ENCODE peak calls at places on chromosomes 2 and 18, in seven cellular contexts. One of them, this sample, is unnamed.

GRCh38 chr18:79490593-79491551 is 95.1 kb downstream of the NFATC1 start:
- DNase-seq in stimulated activated CD8-positive, alpha-beta memory T cell treated with anti-CD3 and anti-CD28 coated beads, Interleukin-15, amount 100 ng/mL, for 24 hours: no peak
- DNase-seq in activated CD8-positive, alpha-beta T cell treated with anti-CD3 and anti-CD28 coated beads for 36 hours: no peak
- DNase-seq in ELR: no peak
- DNase-seq in endothelial cell: no peak
- DNase-seq in T-helper 2 cell: no peak
- DNase-seq in stimulated activated CD4-positive, alpha-beta T cell treated with anti-CD3 and anti-CD28 coated beads, Interleukin-15, amount 100 ng/mL, for 1 hour: no peak
- DNase-seq in this sample: no peak

GRCh38 chr18:61917870-61918269 is 25.1 kb upstream of the RNF152 start:
- DNase-seq in stimulated activated CD8-positive, alpha-beta memory T cell treated with anti-CD3 and anti-CD28 coated beads, Interleukin-15, amount 100 ng/mL, for 24 hours: no peak
- DNase-seq in activated CD8-positive, alpha-beta T cell treated with anti-CD3 and anti-CD28 coated beads for 36 hours: no peak
- DNase-seq in ELR: no peak
- DNase-seq in endothelial cell: no peak
- DNase-seq in T-helper 2 cell: no peak
- DNase-seq in stimulated activated CD4-positive, alpha-beta T cell treated with anti-CD3 and anti-CD28 coated beads, Interleukin-15, amount 100 ng/mL, for 1 hour: no peak
- DNase-seq in this sample: no peak

GRCh38 chr18:62396381-62396780 is 71.3 kb downstream of the TNFRSF11A start:
- DNase-seq in stimulated activated CD8-positive, alpha-beta memory T cell treated with anti-CD3 and anti-CD28 coated beads, Interleukin-15, amount 100 ng/mL, for 24 hours: no peak
- DNase-seq in activated CD8-positive, alpha-beta T cell treated with anti-CD3 and anti-CD28 coated beads for 36 hours: peak
- DNase-seq in ELR: peak
- DNase-seq in endothelial cell: no peak
- DNase-seq in T-helper 2 cell: no peak
- DNase-seq in stimulated activated CD4-positive, alpha-beta T cell treated with anti-CD3 and anti-CD28 coated beads, Interleukin-15, amount 100 ng/mL, for 1 hour: no peak
- DNase-seq in this sample: no peak

GRCh38 chr2:27973592-27973991 is 83.1 kb downstream of the BABAM2 start:
- DNase-seq in stimulated activated CD8-positive, alpha-beta memory T cell treated with anti-CD3 and anti-CD28 coated beads, Interleukin-15, amount 100 ng/mL, for 24 hours: no peak
- DNase-seq in activated CD8-positive, alpha-beta T cell treated with anti-CD3 and anti-CD28 coated beads for 36 hours: no peak
- DNase-seq in ELR: peak
- DNase-seq in endothelial cell: no peak
- DNase-seq in T-helper 2 cell: no peak
- DNase-seq in stimulated activated CD4-positive, alpha-beta T cell treated with anti-CD3 and anti-CD28 coated beads, Interleukin-15, amount 100 ng/mL, for 1 hour: no peak
- DNase-seq in this sample: peak

GRCh38 chr2:189113963-189114362 is 65.6 kb downstream of the COL5A2 start:
- DNase-seq in stimulated activated CD8-positive, alpha-beta memory T cell treated with anti-CD3 and anti-CD28 coated beads, Interleukin-15, amount 100 ng/mL, for 24 hours: no peak
- DNase-seq in activated CD8-positive, alpha-beta T cell treated with anti-CD3 and anti-CD28 coated beads for 36 hours: no peak
- DNase-seq in ELR: no peak
- DNase-seq in endothelial cell: no peak
- DNase-seq in T-helper 2 cell: no peak
- DNase-seq in stimulated activated CD4-positive, alpha-beta T cell treated with anti-CD3 and anti-CD28 coated beads, Interleukin-15, amount 100 ng/mL, for 1 hour: no peak
- DNase-seq in this sample: peak

GRCh38 chr2:155442755-155443372 is 744.4 kb downstream of the KCNJ3 start:
- DNase-seq in stimulated activated CD8-positive, alpha-beta memory T cell treated with anti-CD3 and anti-CD28 coated beads, Interleukin-15, amount 100 ng/mL, for 24 hours: no peak
- DNase-seq in activated CD8-positive, alpha-beta T cell treated with anti-CD3 and anti-CD28 coated beads for 36 hours: no peak
- DNase-seq in ELR: no peak
- DNase-seq in endothelial cell: no peak
- DNase-seq in T-helper 2 cell: no peak
- DNase-seq in stimulated activated CD4-positive, alpha-beta T cell treated with anti-CD3 and anti-CD28 coated beads, Interleukin-15, amount 100 ng/mL, for 1 hour: no peak
- DNase-seq in this sample: no peak

GRCh38 chr18:3790702-3791101 is 340.7 kb downstream of the TGIF1 start:
- DNase-seq in stimulated activated CD8-positive, alpha-beta memory T cell treated with anti-CD3 and anti-CD28 coated beads, Interleukin-15, amount 100 ng/mL, for 24 hours: no peak
- DNase-seq in activated CD8-positive, alpha-beta T cell treated with anti-CD3 and anti-CD28 coated beads for 36 hours: no peak
- DNase-seq in ELR: no peak
- DNase-seq in endothelial cell: no peak
- DNase-seq in T-helper 2 cell: no peak
- DNase-seq in stimulated activated CD4-positive, alpha-beta T cell treated with anti-CD3 and anti-CD28 coated beads, Interleukin-15, amount 100 ng/mL, for 1 hour: no peak
- DNase-seq in this sample: peak

GRCh38 chr2:174490032-174490431 is 3.2 kb upstream of the GPR155 start:
- DNase-seq in stimulated activated CD8-positive, alpha-beta memory T cell treated with anti-CD3 and anti-CD28 coated beads, Interleukin-15, amount 100 ng/mL, for 24 hours: no peak
- DNase-seq in activated CD8-positive, alpha-beta T cell treated with anti-CD3 and anti-CD28 coated beads for 36 hours: no peak
- DNase-seq in ELR: no peak
- DNase-seq in endothelial cell: no peak
- DNase-seq in T-helper 2 cell: peak
- DNase-seq in stimulated activated CD4-positive, alpha-beta T cell treated with anti-CD3 and anti-CD28 coated beads, Interleukin-15, amount 100 ng/mL, for 1 hour: no peak
- DNase-seq in this sample: no peak

GRCh38 chr18:23847321-23847986 is 158.2 kb downstream of the LAMA3 start:
- DNase-seq in stimulated activated CD8-positive, alpha-beta memory T cell treated with anti-CD3 and anti-CD28 coated beads, Interleukin-15, amount 100 ng/mL, for 24 hours: no peak
- DNase-seq in activated CD8-positive, alpha-beta T cell treated with anti-CD3 and anti-CD28 coated beads for 36 hours: no peak
- DNase-seq in ELR: no peak
- DNase-seq in endothelial cell: no peak
- DNase-seq in T-helper 2 cell: no peak
- DNase-seq in stimulated activated CD4-positive, alpha-beta T cell treated with anti-CD3 and anti-CD28 coated beads, Interleukin-15, amount 100 ng/mL, for 1 hour: no peak
- DNase-seq in this sample: no peak

GRCh38 chr2:12770569-12770968 is 53.8 kb downstream of the TRIB2 start:
- DNase-seq in stimulated activated CD8-positive, alpha-beta memory T cell treated with anti-CD3 and anti-CD28 coated beads, Interleukin-15, amount 100 ng/mL, for 24 hours: no peak
- DNase-seq in activated CD8-positive, alpha-beta T cell treated with anti-CD3 and anti-CD28 coated beads for 36 hours: no peak
- DNase-seq in ELR: no peak
- DNase-seq in endothelial cell: no peak
- DNase-seq in T-helper 2 cell: no peak
- DNase-seq in stimulated activated CD4-positive, alpha-beta T cell treated with anti-CD3 and anti-CD28 coated beads, Interleukin-15, amount 100 ng/mL, for 1 hour: no peak
- DNase-seq in this sample: no peak

GRCh38 chr2:130261970-130262760 is 63.9 kb upstream of the TUBA3E start:
- DNase-seq in stimulated activated CD8-positive, alpha-beta memory T cell treated with anti-CD3 and anti-CD28 coated beads, Interleukin-15, amount 100 ng/mL, for 24 hours: no peak
- DNase-seq in activated CD8-positive, alpha-beta T cell treated with anti-CD3 and anti-CD28 coated beads for 36 hours: no peak
- DNase-seq in ELR: peak
- DNase-seq in endothelial cell: no peak
- DNase-seq in T-helper 2 cell: no peak
- DNase-seq in stimulated activated CD4-positive, alpha-beta T cell treated with anti-CD3 and anti-CD28 coated beads, Interleukin-15, amount 100 ng/mL, for 1 hour: no peak
- DNase-seq in this sample: peak

GRCh38 chr2:184685999-184686841 is 87.9 kb downstream of the ZNF804A start:
- DNase-seq in stimulated activated CD8-positive, alpha-beta memory T cell treated with anti-CD3 and anti-CD28 coated beads, Interleukin-15, amount 100 ng/mL, for 24 hours: no peak
- DNase-seq in activated CD8-positive, alpha-beta T cell treated with anti-CD3 and anti-CD28 coated beads for 36 hours: no peak
- DNase-seq in ELR: peak
- DNase-seq in endothelial cell: no peak
- DNase-seq in T-helper 2 cell: no peak
- DNase-seq in stimulated activated CD4-positive, alpha-beta T cell treated with anti-CD3 and anti-CD28 coated beads, Interleukin-15, amount 100 ng/mL, for 1 hour: no peak
- DNase-seq in this sample: no peak

GRCh38 chr18:58401191-58401590 is 227.7 kb downstream of the ALPK2 start:
- DNase-seq in stimulated activated CD8-positive, alpha-beta memory T cell treated with anti-CD3 and anti-CD28 coated beads, Interleukin-15, amount 100 ng/mL, for 24 hours: no peak
- DNase-seq in activated CD8-positive, alpha-beta T cell treated with anti-CD3 and anti-CD28 coated beads for 36 hours: no peak
- DNase-seq in ELR: no peak
- DNase-seq in endothelial cell: no peak
- DNase-seq in T-helper 2 cell: no peak
- DNase-seq in stimulated activated CD4-positive, alpha-beta T cell treated with anti-CD3 and anti-CD28 coated beads, Interleukin-15, amount 100 ng/mL, for 1 hour: no peak
- DNase-seq in this sample: no peak

GRCh38 chr2:130336877-130337734 is 5.6 kb upstream of the IMP4 start:
- DNase-seq in stimulated activated CD8-positive, alpha-beta memory T cell treated with anti-CD3 and anti-CD28 coated beads, Interleukin-15, amount 100 ng/mL, for 24 hours: peak
- DNase-seq in activated CD8-positive, alpha-beta T cell treated with anti-CD3 and anti-CD28 coated beads for 36 hours: peak
- DNase-seq in ELR: peak
- DNase-seq in endothelial cell: peak
- DNase-seq in T-helper 2 cell: peak
- DNase-seq in stimulated activated CD4-positive, alpha-beta T cell treated with anti-CD3 and anti-CD28 coated beads, Interleukin-15, amount 100 ng/mL, for 1 hour: no peak
- DNase-seq in this sample: peak

GRCh38 chr2:227188292-227188691 is 23.9 kb downstream of the COL4A3 start:
- DNase-seq in stimulated activated CD8-positive, alpha-beta memory T cell treated with anti-CD3 and anti-CD28 coated beads, Interleukin-15, amount 100 ng/mL, for 24 hours: no peak
- DNase-seq in activated CD8-positive, alpha-beta T cell treated with anti-CD3 and anti-CD28 coated beads for 36 hours: no peak
- DNase-seq in ELR: peak
- DNase-seq in endothelial cell: no peak
- DNase-seq in T-helper 2 cell: no peak
- DNase-seq in stimulated activated CD4-positive, alpha-beta T cell treated with anti-CD3 and anti-CD28 coated beads, Interleukin-15, amount 100 ng/mL, for 1 hour: no peak
- DNase-seq in this sample: peak

GRCh38 chr18:68714356-68714706 is 577 bp downstream of the TMX3 start:
- DNase-seq in stimulated activated CD8-positive, alpha-beta memory T cell treated with anti-CD3 and anti-CD28 coated beads, Interleukin-15, amount 100 ng/mL, for 24 hours: no peak
- DNase-seq in activated CD8-positive, alpha-beta T cell treated with anti-CD3 and anti-CD28 coated beads for 36 hours: peak
- DNase-seq in ELR: peak
- DNase-seq in endothelial cell: peak
- DNase-seq in T-helper 2 cell: no peak
- DNase-seq in stimulated activated CD4-positive, alpha-beta T cell treated with anti-CD3 and anti-CD28 coated beads, Interleukin-15, amount 100 ng/mL, for 1 hour: no peak
- DNase-seq in this sample: no peak

GRCh38 chr2:120442923-120443571 is 97.1 kb downstream of the INHBB start:
- DNase-seq in stimulated activated CD8-positive, alpha-beta memory T cell treated with anti-CD3 and anti-CD28 coated beads, Interleukin-15, amount 100 ng/mL, for 24 hours: no peak
- DNase-seq in activated CD8-positive, alpha-beta T cell treated with anti-CD3 and anti-CD28 coated beads for 36 hours: peak
- DNase-seq in ELR: no peak
- DNase-seq in endothelial cell: peak
- DNase-seq in T-helper 2 cell: no peak
- DNase-seq in stimulated activated CD4-positive, alpha-beta T cell treated with anti-CD3 and anti-CD28 coated beads, Interleukin-15, amount 100 ng/mL, for 1 hour: no peak
- DNase-seq in this sample: no peak

GRCh38 chr18:53862921-53863320 is 361.5 kb downstream of the MBD2 start:
- DNase-seq in stimulated activated CD8-positive, alpha-beta memory T cell treated with anti-CD3 and anti-CD28 coated beads, Interleukin-15, amount 100 ng/mL, for 24 hours: no peak
- DNase-seq in activated CD8-positive, alpha-beta T cell treated with anti-CD3 and anti-CD28 coated beads for 36 hours: no peak
- DNase-seq in ELR: no peak
- DNase-seq in endothelial cell: no peak
- DNase-seq in T-helper 2 cell: no peak
- DNase-seq in stimulated activated CD4-positive, alpha-beta T cell treated with anti-CD3 and anti-CD28 coated beads, Interleukin-15, amount 100 ng/mL, for 1 hour: no peak
- DNase-seq in this sample: no peak

GRCh38 chr2:58853420-58853819 is 612.3 kb upstream of the FANCL start:
- DNase-seq in stimulated activated CD8-positive, alpha-beta memory T cell treated with anti-CD3 and anti-CD28 coated beads, Interleukin-15, amount 100 ng/mL, for 24 hours: no peak
- DNase-seq in activated CD8-positive, alpha-beta T cell treated with anti-CD3 and anti-CD28 coated beads for 36 hours: no peak
- DNase-seq in ELR: no peak
- DNase-seq in endothelial cell: no peak
- DNase-seq in T-helper 2 cell: no peak
- DNase-seq in stimulated activated CD4-positive, alpha-beta T cell treated with anti-CD3 and anti-CD28 coated beads, Interleukin-15, amount 100 ng/mL, for 1 hour: no peak
- DNase-seq in this sample: peak

GRCh38 chr18:43662657-43663056 is 385.4 kb upstream of the SYT4 start:
- DNase-seq in stimulated activated CD8-positive, alpha-beta memory T cell treated with anti-CD3 and anti-CD28 coated beads, Interleukin-15, amount 100 ng/mL, for 24 hours: no peak
- DNase-seq in activated CD8-positive, alpha-beta T cell treated with anti-CD3 and anti-CD28 coated beads for 36 hours: no peak
- DNase-seq in ELR: peak
- DNase-seq in endothelial cell: no peak
- DNase-seq in T-helper 2 cell: no peak
- DNase-seq in stimulated activated CD4-positive, alpha-beta T cell treated with anti-CD3 and anti-CD28 coated beads, Interleukin-15, amount 100 ng/mL, for 1 hour: no peak
- DNase-seq in this sample: peak

This sample was measured in EH.